ENCODE peak calls at places on chromosomes 4 and X, in eight cellular contexts. Z is AG08396; C is activated CD4-positive, alpha-beta T cell treated with anti-CD3 and anti-CD28 coated beads for 1 hour; R is NCI-H1105 treated with DMSO at 0.1 percent for 48 hours; V is NCI-H1417; W is neuronal stem cell; S is MM.1S; H is T-helper 9 cell. L is an unnamed sample.

GRCh38 chr4:117010695-117011094 is 74.7 kb downstream of the TRAM1L1 start:
- DNase-seq in Z (no peak), C (no peak), R (no peak), V (no peak), W (no peak), S (no peak), H (no peak), L (no peak)

GRCh38 chrX:53357799-53358530 is 64.5 kb downstream of the SMC1A start:
- DNase-seq in Z (peak), C (no peak), R (no peak), V (peak), W (peak), S (no peak), H (no peak), L (peak)

GRCh38 chr4:165208741-165209388 is 1.5 kb downstream of the KLHL2 start:
- DNase-seq in Z (no peak), C (no peak), R (peak), V (peak), W (no peak), S (no peak), H (no peak), L (peak)

GRCh38 chrX:108162265-108162664 is 70.7 kb downstream of the ATG4A start:
- DNase-seq in Z (no peak), C (no peak), R (no peak), V (no peak), W (no peak), S (no peak), H (no peak), L (no peak)

GRCh38 chrX:52988985-52989917 is 30.9 kb upstream of the FAM156A start:
- DNase-seq in Z (no peak), C (no peak), R (no peak), V (no peak), W (no peak), S (no peak), H (no peak), L (no peak)

GRCh38 chrX:136057567-136057966 is 72.3 kb downstream of the SLC9A6 start:
- DNase-seq in Z (no peak), C (no peak), R (no peak), V (no peak), W (no peak), S (no peak), H (no peak), L (no peak)

GRCh38 chr4:95701500-95701899 is 138.4 kb upstream of the PDHA2 start:
- DNase-seq in Z (no peak), C (no peak), R (no peak), V (no peak), W (no peak), S (no peak), H (no peak), L (peak)

GRCh38 chr4:73234712-73235111 is 23.9 kb downstream of the ANKRD17 start:
- DNase-seq in Z (no peak), C (no peak), R (no peak), V (no peak), W (no peak), S (no peak), H (no peak), L (no peak)

GRCh38 chr4:78293348-78293747 is 236.2 kb downstream of the FRAS1 start:
- DNase-seq in Z (no peak), C (no peak), R (no peak), V (no peak), W (no peak), S (no peak), H (no peak), L (no peak)

GRCh38 chr4:127732623-127733199 is 2.5 kb downstream of the SLC25A31 start:
- DNase-seq in Z (peak), C (no peak), R (peak), V (peak), W (peak), S (peak), H (no peak), L (peak)

GRCh38 chr4:121375262-121375661 is 5.6 kb downstream of the QRFPR start:
- DNase-seq in Z (no peak), C (no peak), R (no peak), V (no peak), W (no peak), S (no peak), H (no peak), L (no peak)

GRCh38 chr4:138162259-138162658 is 79.9 kb downstream of the SLC7A11 start:
- DNase-seq in Z (no peak), C (no peak), R (no peak), V (peak), W (no peak), S (no peak), H (no peak), L (no peak)

GRCh38 chr4:151175754-151176153 is 76.3 kb downstream of the RPS3A start:
- DNase-seq in Z (no peak), C (no peak), R (no peak), V (no peak), W (no peak), S (no peak), H (no peak), L (no peak)

GRCh38 chrX:427812-428725 is 41.4 kb upstream of the PPP2R3B start:
- DNase-seq in Z (peak), C (no peak), R (no peak), V (no peak), W (peak), S (peak), H (no peak), L (peak)

GRCh38 chr4:168917150-168917779 is 92.8 kb downstream of the CBR4 start:
- DNase-seq in Z (peak), C (no peak), R (peak), V (peak), W (no peak), S (peak), H (no peak), L (peak)

GRCh38 chrX:39757971-39758370 is 339.8 kb downstream of the BCOR start:
- DNase-seq in Z (no peak), C (no peak), R (no peak), V (no peak), W (no peak), S (no peak), H (no peak), L (peak)

GRCh38 chr4:8217871-8218270 is 18.8 kb downstream of the SH3TC1 start:
- DNase-seq in Z (no peak), C (no peak), R (no peak), V (no peak), W (no peak), S (no peak), H (no peak), L (no peak)